ENCODE peak calls at places on chromosomes 1 and 21, in nine cellular contexts. D is OCI-LY7, J is K562, K is GM23338, F is fibroblast of lung, Y is mammary epithelial cell, I is astrocyte, T is GM12878, O is mesenchymal stem cell. Q is an unnamed sample. For H3K36me3, the result is how much of the 10 kb centered on the place peaks cover.

GRCh38 chr1:220274122-220274855 is 2.0 kb upstream of the RAB3GAP2 start:
- DNase-seq in D (no peak), J (no peak), K (peak), F (peak), Y (peak), I (peak), T (no peak), O (peak), Q (no peak)

GRCh38 chr1:208601569-208601968 is 357.4 kb upstream of the PLXNA2 start:
- DNase-seq in D (no peak), J (no peak), K (no peak), F (peak), Y (no peak), I (peak), T (no peak), O (no peak), Q (no peak)

GRCh38 chr1:3530086-3530930 is 75.8 kb downstream of the ARHGEF16 start:
- DNase-seq in D (no peak), J (no peak), K (peak), F (no peak), Y (peak), I (no peak), T (no peak), O (no peak), Q (peak)

GRCh38 chr1:233389867-233390266 is 62.3 kb downstream of the MAP3K21 start:
- DNase-seq in D (no peak), J (no peak), K (no peak), F (no peak), Y (no peak), I (no peak), T (no peak), O (no peak), Q (no peak)

GRCh38 chr1:211797994-211798393 is 32.6 kb downstream of the LPGAT1 start:
- DNase-seq in D (no peak), J (no peak), K (no peak), F (no peak), Y (no peak), I (no peak), T (no peak), O (no peak), Q (no peak)

GRCh38 chr1:47437518-47438320 is at the start of gene FOXD2:
- DNase-seq in D (peak), J (peak), K (peak), F (peak), Y (peak), I (peak), T (peak), O (peak), Q (peak)

GRCh38 chr1:96660503-96660902 is 61.1 kb upstream of the PTBP2 start:
- DNase-seq in D (no peak), J (no peak), K (no peak), F (peak), Y (peak), I (peak), T (no peak), O (peak), Q (no peak)

GRCh38 chr1:180401999-180402398 is 100.4 kb downstream of the ACBD6 start:
- DNase-seq in D (no peak), J (no peak), K (no peak), F (no peak), Y (no peak), I (no peak), T (no peak), O (no peak), Q (no peak)

GRCh38 chr1:179706339-179706941 is 36.7 kb upstream of the FAM163A start:
- DNase-seq in D (peak), J (peak), K (peak), F (peak), Y (peak), I (peak), T (no peak), O (peak), Q (peak)

GRCh38 chr1:68525781-68526180 is 28.9 kb upstream of the DEPDC1 start:
- DNase-seq in D (no peak), J (no peak), K (no peak), F (no peak), Y (no peak), I (no peak), T (no peak), O (no peak), Q (peak)

GRCh38 chr1:225875044-225875822 is 6.9 kb downstream of the TMEM63A start:
- DNase-seq in D (no peak), J (no peak), K (no peak), F (no peak), Y (peak), I (no peak), T (no peak), O (no peak), Q (peak)

GRCh38 chr21:14916676-14917141 is 148.1 kb downstream of the NRIP1 start:
- DNase-seq in D (no peak), J (no peak), K (peak), F (peak), Y (no peak), I (peak), T (no peak), O (peak), Q (peak)

GRCh38 chr1:220807726-220808125 is 21.0 kb downstream of the MTARC1 start:
- DNase-seq in D (no peak), J (no peak), K (no peak), F (no peak), Y (no peak), I (no peak), T (no peak), O (no peak), Q (no peak)

GRCh38 chr1:94327001-94327685 is 89.8 kb upstream of the ARHGAP29 start:
- DNase-seq in D (no peak), J (no peak), K (peak), F (peak), Y (no peak), I (peak), T (no peak), O (peak), Q (peak)

GRCh38 chr1:15718199-15718601 is 17.9 kb upstream of the SLC25A34 start:
- DNase-seq in D (no peak), J (no peak), K (no peak), F (no peak), Y (no peak), I (no peak), T (no peak), O (no peak), Q (no peak)

GRCh38 chr21:38597436-38597835 is 99.2 kb upstream of the ERG start:
- DNase-seq in D (no peak), J (no peak), K (no peak), F (peak), Y (no peak), I (no peak), T (no peak), O (peak), Q (no peak)

GRCh38 chr1:8252266-8252951 is 65.5 kb upstream of the SLC45A1 start:
- DNase-seq in D (no peak), J (no peak), K (no peak), F (no peak), Y (no peak), I (no peak), T (no peak), O (no peak), Q (no peak)

GRCh38 chr21:42171091-42172053 is 47.6 kb upstream of the ABCG1 start:
- DNase-seq in D (peak), J (no peak), K (no peak), F (no peak), Y (peak), I (no peak), T (no peak), O (no peak), Q (peak)

GRCh38 chr1:58460469-58460868 is 86.1 kb downstream of the OMA1 start:
- DNase-seq in D (no peak), J (peak), K (peak), F (peak), Y (peak), I (no peak), T (no peak), O (peak), Q (peak)

GRCh38 chr1:226712779-226713420 is 26.2 kb downstream of the ITPKB start:
- DNase-seq in D (peak), J (no peak), K (no peak), F (no peak), Y (no peak), I (no peak), T (no peak), O (no peak), Q (no peak)

GRCh38 chr1:234768569-234769283 is 158.7 kb upstream of the IRF2BP2 start:
- DNase-seq in D (no peak), J (no peak), K (no peak), F (no peak), Y (no peak), I (no peak), T (no peak), O (no peak), Q (no peak)

GRCh38 chr21:16133248-16133647 is 403.5 kb downstream of the USP25 start:
- DNase-seq in D (no peak), J (no peak), K (no peak), F (no peak), Y (no peak), I (no peak), T (no peak), O (no peak), Q (no peak)

GRCh38 chr1:235917267-235917811 is 50.6 kb upstream of the LYST start:
- DNase-seq in D (no peak), J (no peak), K (no peak), F (peak), Y (peak), I (peak), T (peak), O (peak), Q (peak)

GRCh38 chr21:16534408-16535099 is 804.8 kb downstream of the USP25 start:
- DNase-seq in D (no peak), J (no peak), K (no peak), F (peak), Y (peak), I (peak), T (no peak), O (no peak), Q (no peak)

GRCh38 chr1:160954158-160955104 is at the start of gene ITLN2:
- DNase-seq in D (peak), J (peak), K (peak), F (peak), Y (peak), I (no peak), T (peak), O (peak), Q (peak)

GRCh38 chr21:41109174-41109573 is 58.8 kb upstream of the BACE2 start:
- DNase-seq in D (no peak), J (no peak), K (no peak), F (no peak), Y (no peak), I (no peak), T (no peak), O (no peak), Q (no peak)

GRCh38 chr1:67118191-67118590 is 16.6 kb downstream of the C1orf141 start:
- DNase-seq in D (no peak), J (no peak), K (no peak), F (peak), Y (no peak), I (peak), T (no peak), O (no peak), Q (peak)

GRCh38 chr1:52159033-52159789 is 17.3 kb downstream of the ZFYVE9 start:
- DNase-seq in D (no peak), J (no peak), K (no peak), F (peak), Y (peak), I (peak), T (no peak), O (no peak), Q (peak)

GRCh38 chr1:107689157-107689556 is 275.8 kb downstream of the VAV3 start:
- DNase-seq in D (no peak), J (no peak), K (peak), F (no peak), Y (peak), I (no peak), T (no peak), O (peak), Q (peak)

GRCh38 chr1:215625949-215626348 is 58.8 kb downstream of the KCTD3 start:
- DNase-seq in D (no peak), J (no peak), K (no peak), F (no peak), Y (no peak), I (no peak), T (no peak), O (no peak), Q (no peak)
- H2AFZ ChIP-seq in D (no peak), J (no peak), K (no peak), F (no peak), Y (no peak), I (no peak), T (no peak), O (no peak), Q (no peak)

GRCh38 chr1:40265919-40266318 is 7.9 kb downstream of the ZMPSTE24 start:
- DNase-seq in D (no peak), J (no peak), K (no peak), F (no peak), Y (no peak), I (no peak), T (no peak), O (no peak), Q (no peak)
- H3K36me3 ChIP-seq in D (half or more), J (half or more), K (under half), F (under half), Y (under half), I (under half), T (under half), O (under half), Q (half or more)

DNA sequence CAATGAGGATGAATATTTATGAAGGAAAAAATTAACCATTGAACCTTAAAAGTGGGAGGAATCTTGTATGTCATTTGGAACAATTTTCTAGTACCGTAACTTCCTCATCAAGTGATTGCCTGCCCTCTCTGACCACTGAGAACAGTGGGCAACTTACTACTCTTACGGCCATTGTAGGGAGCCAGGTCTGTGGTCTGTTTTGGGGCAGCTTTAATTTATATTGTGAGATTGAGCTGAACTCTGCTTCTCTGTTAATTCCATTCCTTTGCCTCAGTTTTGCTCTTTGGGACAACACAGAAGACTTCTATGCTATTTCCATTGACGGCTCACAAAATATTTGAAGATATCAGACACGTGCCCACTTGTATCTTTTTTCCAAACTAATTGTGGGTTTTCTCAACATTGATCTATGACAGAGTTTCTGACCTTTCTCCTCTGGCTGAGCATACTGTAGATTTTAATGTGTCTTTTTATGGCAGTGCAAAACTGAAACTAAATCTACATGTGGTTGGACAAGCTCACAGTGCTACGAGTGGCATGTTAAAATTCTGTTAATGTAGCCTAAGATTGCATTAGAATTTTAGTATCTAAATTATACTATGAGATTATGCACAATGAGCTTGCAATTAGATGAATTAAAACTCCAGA is 27.8 kb upstream of the ZNF281 start:
- DNase-seq in D (peak), J (no peak), K (no peak), F (peak), Y (no peak), I (peak), T (no peak), O (peak), Q (peak)
- H2AFZ ChIP-seq in D (peak), J (no peak), K (no peak), F (peak), Y (peak), I (no peak), T (peak), O (no peak), Q (peak)

DNA sequence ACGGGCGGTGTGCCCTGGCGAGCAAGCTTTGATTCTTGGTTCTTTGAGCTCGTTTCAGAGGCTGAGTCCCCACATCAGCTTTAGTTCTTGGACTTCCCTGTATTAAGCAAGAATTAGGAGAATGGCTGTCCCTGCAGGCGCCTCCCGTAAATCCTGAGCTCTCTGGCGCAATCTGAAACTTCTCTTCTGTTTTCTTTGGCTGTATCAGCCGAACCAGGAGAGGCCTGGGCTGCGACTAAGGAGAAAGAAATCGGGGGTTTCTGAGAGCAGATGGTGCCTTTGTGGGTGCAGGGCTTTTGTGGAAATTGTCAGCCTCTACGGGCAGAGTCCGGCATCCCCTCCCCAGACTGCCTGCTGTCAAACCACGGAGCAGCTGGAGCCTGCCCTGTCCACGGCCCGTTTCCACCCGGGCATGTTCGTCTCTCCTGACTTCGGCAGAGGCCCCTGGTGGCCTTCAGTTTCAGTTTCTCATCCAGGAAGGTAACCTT is 17.9 kb downstream of the CSTB start:
- DNase-seq in D (no peak), J (no peak), K (no peak), F (peak), Y (peak), I (no peak), T (no peak), O (peak), Q (no peak)
- H3K36me3 ChIP-seq in D (under half), J (half or more), K (under half), F (under half), Y (under half), I (under half), T (under half), O (half or more), Q (half or more)

DNA sequence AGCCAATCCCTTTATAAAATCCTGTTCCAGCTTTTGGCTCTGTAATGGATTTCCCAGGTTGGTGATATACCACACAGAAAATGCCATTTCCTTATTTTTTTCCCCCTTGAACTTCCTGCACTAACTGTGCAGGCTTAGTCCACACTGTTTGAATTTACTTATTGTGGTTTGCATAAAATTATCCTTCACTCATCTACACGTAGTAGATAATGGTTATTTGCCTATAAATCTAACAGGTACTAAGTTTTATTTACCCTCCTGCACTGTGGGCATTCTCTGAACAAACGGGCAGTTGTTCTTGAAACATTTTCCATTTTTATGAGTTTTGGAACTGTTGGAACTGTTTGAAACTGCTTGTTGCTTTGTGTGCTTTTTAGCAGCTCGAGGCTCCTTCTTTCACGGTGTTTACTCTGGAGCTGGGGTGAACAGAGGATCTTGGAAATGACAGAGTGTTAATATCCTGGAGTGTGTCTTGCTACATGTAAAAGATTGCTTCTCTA is 23.0 kb upstream of the KIFAP3 start:
- DNase-seq in D (no peak), J (no peak), K (no peak), F (no peak), Y (no peak), I (no peak), T (no peak), O (no peak), Q (peak)
- H2AFZ ChIP-seq in D (no peak), J (no peak), K (peak), F (no peak), Y (no peak), I (no peak), T (no peak), O (no peak), Q (peak)

GRCh38 chr21:32476661-32477423 is 64.3 kb downstream of the EVA1C start:
- DNase-seq in D (no peak), J (no peak), K (no peak), F (no peak), Y (no peak), I (no peak), T (no peak), O (no peak), Q (no peak)

GRCh38 chr21:32474179-32475059 is 61.9 kb downstream of the EVA1C start:
- DNase-seq in D (no peak), J (no peak), K (no peak), F (peak), Y (peak), I (no peak), T (no peak), O (no peak), Q (peak)

GRCh38 chr21:32472890-32473765 is 60.6 kb downstream of the EVA1C start:
- DNase-seq in D (no peak), J (no peak), K (no peak), F (no peak), Y (no peak), I (no peak), T (no peak), O (no peak), Q (no peak)

GRCh38 chr21:32477424-32477745 is 64.9 kb downstream of the EVA1C start:
- DNase-seq in D (no peak), J (no peak), K (no peak), F (no peak), Y (no peak), I (no peak), T (no peak), O (no peak), Q (no peak)

GRCh38 chr21:32475162-32475812 is 62.8 kb downstream of the EVA1C start:
- DNase-seq in D (no peak), J (no peak), K (no peak), F (peak), Y (no peak), I (peak), T (no peak), O (no peak), Q (peak)
- H3K36me3 ChIP-seq in D (under half), J (under half), K (under half), F (under half), Y (under half), I (under half), T (under half), O (under half), Q (under half)

GRCh38 chr1:116737855-116738318 is 16.3 kb upstream of the CD2 start:
- DNase-seq in D (peak), J (no peak), K (no peak), F (no peak), Y (no peak), I (no peak), T (peak), O (no peak), Q (no peak)
- H2AFZ ChIP-seq in D (peak), J (no peak), K (peak), F (no peak), Y (peak), I (no peak), T (no peak), O (no peak), Q (no peak)

GRCh38 chr21:34792504-34793089 is 123.8 kb downstream of the CLIC6 start:
- DNase-seq in D (no peak), J (no peak), K (no peak), F (no peak), Y (no peak), I (no peak), T (no peak), O (no peak), Q (no peak)

GRCh38 chr21:34791776-34792503 is 123.1 kb downstream of the CLIC6 start:
- DNase-seq in D (no peak), J (no peak), K (peak), F (no peak), Y (no peak), I (no peak), T (no peak), O (no peak), Q (no peak)

GRCh38 chr21:34788879-34789278 is 120.1 kb downstream of the CLIC6 start:
- DNase-seq in D (no peak), J (no peak), K (no peak), F (no peak), Y (no peak), I (no peak), T (no peak), O (no peak), Q (no peak)

GRCh38 chr21:34790834-34791233 is 122.0 kb downstream of the CLIC6 start:
- DNase-seq in D (no peak), J (no peak), K (no peak), F (no peak), Y (no peak), I (no peak), T (no peak), O (no peak), Q (peak)

DNA sequence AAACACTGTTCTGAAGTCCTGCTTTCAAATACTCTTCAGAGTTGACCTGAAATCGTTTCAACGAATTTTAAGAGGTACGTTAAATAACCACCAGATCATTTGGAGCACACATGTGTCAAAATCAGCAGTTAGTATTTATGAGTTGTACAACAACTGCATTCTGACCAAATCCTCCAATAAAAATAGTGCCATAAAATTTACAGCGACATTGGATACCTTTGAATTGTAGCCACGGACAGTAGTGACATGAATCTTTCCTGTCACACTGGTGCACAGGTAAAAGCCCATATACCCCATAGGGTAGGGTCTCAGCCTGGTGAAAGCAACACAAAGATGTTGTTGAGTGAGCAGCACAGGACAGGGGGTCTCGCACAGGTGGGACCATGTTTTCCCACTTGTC is 121.5 kb downstream of the CLIC6 start:
- DNase-seq in D (no peak), J (no peak), K (no peak), F (no peak), Y (no peak), I (no peak), T (no peak), O (no peak), Q (no peak)
- H3K36me3 ChIP-seq in D (under half), J (under half), K (under half), F (under half), Y (under half), I (under half), T (under half), O (under half), Q (under half)

Q was measured in PC-3.